ENCODE peak calls at places on chromosomes 4 and X, in eight cellular contexts. X is D341Med, S is DND-41, A is A172, C is T47D, V is cardiac septum, F is mesothelial cell of epicardium, L is HCEC 1CT. P is an unnamed sample.

GRCh38 chrX:138849521-138849920 is 138.0 kb upstream of the FGF13 start:
- DNase-seq in X (no peak), S (no peak), A (no peak), C (no peak), V (no peak), F (no peak), L (no peak), P (no peak)

GRCh38 chrX:114976321-114976720 is 41.1 kb downstream of the IL13RA2 start:
- DNase-seq in X (no peak), S (no peak), A (peak), C (no peak), V (no peak), F (no peak), L (peak), P (no peak)

GRCh38 chrX:8971116-8971515 is 62.8 kb downstream of the FAM9B start:
- DNase-seq in X (no peak), S (no peak), A (peak), C (peak), V (no peak), F (no peak), L (peak), P (no peak)

GRCh38 chrX:40298569-40298968 is 200.8 kb upstream of the BCOR start:
- DNase-seq in X (no peak), S (no peak), A (no peak), C (no peak), V (no peak), F (peak), L (no peak), P (no peak)

GRCh38 chr4:2255501-2256155 is 6.3 kb downstream of the MXD4 start:
- DNase-seq in X (peak), S (peak), A (no peak), C (no peak), V (peak), F (peak), L (no peak), P (peak)

GRCh38 chr4:26242451-26242850 is 78.4 kb upstream of the RBPJ start:
- DNase-seq in X (no peak), S (no peak), A (no peak), C (no peak), V (no peak), F (no peak), L (peak), P (no peak)

GRCh38 chr4:99087887-99088484 is 602 bp downstream of the ADH5 start:
- DNase-seq in X (peak), S (peak), A (peak), C (peak), V (no peak), F (no peak), L (peak), P (peak)

GRCh38 chr4:189278559-189279165 is 662.0 kb upstream of the FRG1 start:
- DNase-seq in X (no peak), S (no peak), A (no peak), C (no peak), V (no peak), F (no peak), L (no peak), P (no peak)

GRCh38 chr4:26238782-26239647 is 81.8 kb upstream of the RBPJ start:
- DNase-seq in X (no peak), S (no peak), A (no peak), C (no peak), V (no peak), F (no peak), L (peak), P (no peak)

GRCh38 chr4:101201421-101201820 is 145.9 kb downstream of the PPP3CA start:
- DNase-seq in X (no peak), S (no peak), A (no peak), C (no peak), V (no peak), F (no peak), L (no peak), P (no peak)

GRCh38 chrX:70554081-70554480 is 109.4 kb downstream of the DLG3 start:
- DNase-seq in X (no peak), S (no peak), A (peak), C (peak), V (no peak), F (no peak), L (peak), P (no peak)

GRCh38 chrX:110743679-110744340 is 51.8 kb downstream of the CHRDL1 start:
- DNase-seq in X (no peak), S (no peak), A (no peak), C (peak), V (no peak), F (no peak), L (peak), P (no peak)

GRCh38 chrX:46628406-46629371 is 55.1 kb downstream of the CHST7 start:
- DNase-seq in X (no peak), S (no peak), A (no peak), C (no peak), V (no peak), F (no peak), L (peak), P (peak)

GRCh38 chr4:30839583-30840520 is 119.7 kb downstream of the PCDH7 start:
- DNase-seq in X (no peak), S (no peak), A (peak), C (peak), V (no peak), F (no peak), L (peak), P (no peak)

GRCh38 chr4:187865914-187866313 is 129.7 kb upstream of the ZFP42 start:
- DNase-seq in X (no peak), S (no peak), A (no peak), C (no peak), V (no peak), F (no peak), L (no peak), P (no peak)

GRCh38 chr4:24853142-24853541 is 57.8 kb downstream of the SOD3 start:
- DNase-seq in X (no peak), S (no peak), A (no peak), C (no peak), V (no peak), F (no peak), L (peak), P (no peak)

GRCh38 chr4:182848685-182849084 is 68.5 kb downstream of the DCTD start:
- DNase-seq in X (no peak), S (no peak), A (no peak), C (no peak), V (no peak), F (no peak), L (no peak), P (no peak)

GRCh38 chrX:147935156-147935758 is 23.5 kb downstream of the FMR1 start:
- DNase-seq in X (no peak), S (no peak), A (no peak), C (no peak), V (no peak), F (no peak), L (no peak), P (no peak)

GRCh38 chr4:59553063-59553738 is 1646.9 kb upstream of the ADGRL3 start:
- DNase-seq in X (peak), S (peak), A (peak), C (peak), V (no peak), F (no peak), L (no peak), P (no peak)

P was measured in testis.